ENCODE peak calls at places on chromosomes 3 and 15, in ten cellular contexts. J is tibial nerve, X is astrocyte, H is body of pancreas, E is hepatocyte, K is PC-3, S is MM.1S, V is left ventricle myocardium inferior, R is right lobe of liver, W is HCT116. A is an unnamed sample.
A peak's percentile ranks its signal among the peaks of the same experiment; 100 is the strongest.

GRCh38 chr3:12303998-12304397 is 15.1 kb downstream of the PPARG start:
- DNase-seq in J (no peak), X (no peak), H (peak; percentile 43), E (no peak), K (no peak), S (no peak), V (no peak), R (no peak), W (no peak), A (no peak)

GRCh38 chr15:71112429-71112828 is 2.8 kb upstream of the THSD4 start:
- DNase-seq in J (no peak), X (peak; percentile 50), H (no peak), E (no peak), K (peak; percentile 72), S (no peak), V (no peak), R (no peak), W (no peak), A (no peak)

GRCh38 chr3:111603679-111604643 is 8.8 kb upstream of the ZBED2 start:
- DNase-seq in J (no peak), X (no peak), H (no peak), E (no peak), K (no peak), S (no peak), V (no peak), R (no peak), W (no peak), A (no peak)

GRCh38 chr15:57411945-57412768 is 35.9 kb downstream of the CGNL1 start:
- DNase-seq in J (no peak), X (no peak), H (no peak), E (no peak), K (no peak), S (no peak), V (peak; percentile 42), R (peak; percentile 58), W (no peak), A (peak; percentile 58)

GRCh38 chr3:65946438-65946837 is 92.3 kb downstream of the MAGI1 start:
- DNase-seq in J (no peak), X (peak; percentile 81), H (no peak), E (no peak), K (no peak), S (no peak), V (peak; percentile 40), R (peak; percentile 90), W (no peak), A (no peak)

GRCh38 chr15:46708226-46708625 is 1009.1 kb upstream of the SEMA6D start:
- DNase-seq in J (no peak), X (no peak), H (no peak), E (peak; percentile 12), K (no peak), S (no peak), V (no peak), R (no peak), W (no peak), A (no peak)

GRCh38 chr3:68728343-68728742 is 204.0 kb downstream of the TAFA4 start:
- DNase-seq in J (no peak), X (no peak), H (no peak), E (no peak), K (no peak), S (no peak), V (no peak), R (no peak), W (no peak), A (peak; percentile 31)

GRCh38 chr15:40695469-40695910 is 516 bp downstream of the RAD51 start:
- DNase-seq in J (no peak), X (peak; percentile 22), H (no peak), E (peak; percentile 33), K (peak; percentile 16), S (peak; percentile 18), V (no peak), R (no peak), W (no peak), A (no peak)

GRCh38 chr3:9715127-9715526 is 11.5 kb downstream of the CPNE9 start:
- DNase-seq in J (no peak), X (no peak), H (no peak), E (peak; percentile 29), K (peak; percentile 32), S (no peak), V (no peak), R (no peak), W (peak; percentile 6), A (no peak)

GRCh38 chr3:189902230-189903186 is 218.2 kb downstream of the P3H2 start:
- DNase-seq in J (no peak), X (peak; percentile 8), H (no peak), E (no peak), K (no peak), S (no peak), V (no peak), R (no peak), W (no peak), A (no peak)
- H3K27ac ChIP-seq in J (no peak overlapping the region), X (no peak overlapping the region), H (no peak overlapping the region), E (peak overlapping the region; percentile 79), K (no peak overlapping the region), S (no peak overlapping the region), V (no peak overlapping the region), R (no peak overlapping the region), W (no peak overlapping the region), A (no peak overlapping the region)

GRCh38 chr15:64101018-64101417 is 5.2 kb downstream of the SNX1 start:
- DNase-seq in J (no peak), X (no peak), H (no peak), E (no peak), K (no peak), S (no peak), V (no peak), R (no peak), W (no peak), A (no peak)
- H3K4me1 ChIP-seq in J (peaks cover 76% of the 10 kb centered on the region), X (peaks cover 13% of the 10 kb centered on the region), H (peaks cover 62% of the 10 kb centered on the region), E (peaks cover 11% of the 10 kb centered on the region), K (peaks cover 9% of the 10 kb centered on the region), S (peaks cover 17% of the 10 kb centered on the region), V (peaks cover 78% of the 10 kb centered on the region), R (no peaks in the 10 kb centered on the region), W (peaks cover 10% of the 10 kb centered on the region), A (peaks cover 6% of the 10 kb centered on the region)

GRCh38 chr3:42025388-42026138 is 63.7 kb upstream of the ULK4 start:
- DNase-seq in J (peak; percentile 84), X (peak; percentile 96), H (peak; percentile 92), E (peak; percentile 96), K (peak; percentile 58), S (peak; percentile 76), V (peak; percentile 91), R (peak; percentile 71), W (peak; percentile 42), A (peak; percentile 97)
- H3K27ac ChIP-seq in J (peak overlapping the region; percentile 75), X (peak overlapping the region; percentile 95), H (peak overlapping the region; percentile 58), E (peak overlapping the region; percentile 97), K (no peak overlapping the region), S (peak overlapping the region; percentile 53), V (peak overlapping the region; percentile 98), R (peak overlapping the region; percentile 59), W (no peak overlapping the region), A (peak overlapping the region; percentile 81)

DNA sequence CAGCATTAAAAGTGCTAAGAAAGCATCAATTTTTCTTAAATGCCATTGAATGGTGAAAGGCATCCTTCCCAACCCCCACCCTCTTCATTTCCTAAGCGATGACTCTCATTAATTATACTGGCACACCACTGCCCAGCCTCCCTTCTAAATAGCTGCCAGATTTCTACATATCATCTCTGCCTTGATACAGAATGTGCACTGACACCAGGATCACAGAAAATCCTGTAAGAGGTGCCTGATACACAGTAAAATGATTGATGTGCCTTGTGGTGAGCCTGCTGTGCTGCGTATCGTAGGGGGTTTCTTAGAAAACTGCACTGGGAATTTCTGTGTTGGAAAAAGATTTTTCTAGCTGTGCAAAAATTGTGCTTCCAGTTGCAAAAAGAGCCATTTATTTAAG is 3.0 kb upstream of the PLCH1 start:
- DNase-seq in J (no peak), X (no peak), H (no peak), E (no peak), K (no peak), S (no peak), V (no peak), R (no peak), W (no peak), A (no peak)
- H3K4me1 ChIP-seq in J (peaks cover 21% of the 10 kb centered on the region), X (peaks cover 14% of the 10 kb centered on the region), H (peaks cover 18% of the 10 kb centered on the region), E (peaks cover 10% of the 10 kb centered on the region), K (peaks cover 44% of the 10 kb centered on the region), S (peaks cover 3% of the 10 kb centered on the region), V (peaks cover 31% of the 10 kb centered on the region), R (no peaks in the 10 kb centered on the region), W (peaks cover 35% of the 10 kb centered on the region), A (peaks cover 7% of the 10 kb centered on the region)

DNA sequence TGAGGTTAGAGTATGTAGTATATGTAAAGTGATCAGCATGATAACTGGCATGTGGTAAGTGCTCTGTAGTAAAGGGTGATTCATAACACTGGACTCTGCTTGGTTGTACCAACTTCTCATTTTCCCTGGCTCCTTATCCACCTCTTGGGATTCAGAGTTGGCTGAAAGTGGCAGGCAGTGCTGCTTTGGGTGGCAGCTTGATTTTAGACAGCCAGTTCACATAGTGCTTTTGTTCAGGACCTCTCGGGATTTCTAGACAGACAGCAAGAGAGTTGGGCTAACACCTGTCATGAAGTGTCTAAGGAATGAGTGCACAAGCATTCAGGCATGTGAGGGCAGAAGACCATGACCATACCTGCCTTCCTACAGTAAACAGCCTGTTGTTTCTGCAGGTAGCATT is 69.0 kb downstream of the RBM6 start:
- DNase-seq in J (no peak), X (peak; percentile 43), H (no peak), E (no peak), K (peak; percentile 15), S (no peak), V (no peak), R (no peak), W (no peak), A (peak; percentile 32)
- H3K27ac ChIP-seq in J (no peak overlapping the region), X (no peak overlapping the region), H (no peak overlapping the region), E (no peak overlapping the region), K (no peak overlapping the region), S (no peak overlapping the region), V (no peak overlapping the region), R (no peak overlapping the region), W (no peak overlapping the region), A (no peak overlapping the region)

DNA sequence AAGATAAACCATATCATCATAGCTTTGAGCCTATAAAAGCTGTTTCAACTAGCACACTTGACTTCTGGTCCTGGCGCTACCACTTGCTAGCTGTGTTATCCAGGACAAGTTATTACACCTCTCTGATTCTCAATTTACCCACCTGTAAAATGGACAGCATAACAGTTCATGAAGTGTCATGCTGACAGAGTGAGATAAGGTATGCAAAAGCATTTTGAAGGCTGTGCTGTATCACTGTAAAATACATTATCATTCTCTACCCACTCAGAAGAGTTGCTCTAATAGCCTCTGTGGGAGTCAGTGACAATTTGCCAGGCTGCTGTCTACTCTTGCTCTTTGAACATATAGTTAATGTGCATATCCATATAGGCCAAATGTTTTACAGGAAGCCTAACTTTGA is 93.0 kb downstream of the SSR3 start:
- DNase-seq in J (no peak), X (no peak), H (no peak), E (no peak), K (no peak), S (no peak), V (no peak), R (no peak), W (no peak), A (no peak)
- H3K4me1 ChIP-seq in J (no peaks in the 10 kb centered on the region), X (peaks cover 2% of the 10 kb centered on the region), H (no peaks in the 10 kb centered on the region), E (no peaks in the 10 kb centered on the region), K (peaks cover 2% of the 10 kb centered on the region), S (no peaks in the 10 kb centered on the region), V (peaks cover 27% of the 10 kb centered on the region), R (no peaks in the 10 kb centered on the region), W (peaks cover 4% of the 10 kb centered on the region), A (peaks cover 18% of the 10 kb centered on the region)

DNA sequence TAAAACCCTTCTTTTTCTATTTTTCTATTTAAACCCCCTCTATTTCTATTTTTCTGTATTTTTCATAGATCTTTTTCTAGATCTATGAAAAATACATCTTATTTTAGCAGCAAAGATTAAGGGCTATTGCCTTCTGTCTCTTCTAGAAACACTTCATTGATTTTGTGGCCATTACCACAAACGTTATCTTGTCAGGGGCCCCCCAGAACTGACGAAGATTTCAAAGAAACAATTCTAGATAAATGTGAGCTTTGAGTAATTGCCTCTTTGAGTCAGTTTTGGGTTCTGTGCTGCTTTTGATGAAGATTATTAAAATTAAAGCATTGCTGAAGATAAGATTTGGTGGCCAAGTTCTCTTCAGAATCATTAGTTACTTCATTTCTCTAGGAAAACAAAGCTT is 279.6 kb upstream of the PEX5L start:
- DNase-seq in J (no peak), X (no peak), H (no peak), E (no peak), K (no peak), S (no peak), V (no peak), R (no peak), W (no peak), A (no peak)
- H3K27ac ChIP-seq in J (no peak overlapping the region), X (no peak overlapping the region), H (no peak overlapping the region), E (no peak overlapping the region), K (no peak overlapping the region), S (no peak overlapping the region), V (no peak overlapping the region), R (no peak overlapping the region), W (no peak overlapping the region), A (no peak overlapping the region)